ENCODE peak calls at places on chromosomes 5 and 9, in eight cellular contexts. B is activated B cell treated with CpG ODN at 0.5 μM for 24 hours; Q is activated CD4-positive, alpha-beta T cell treated with anti-CD3 and anti-CD28 coated beads, Interleukin-2, amount 50 U/mL, for 1 hour; E is AML-193; F is ACHN; G is kidney tubule cell; H is SK-N-SH; U is GM04504. W is an unnamed sample.

GRCh38 chr9:69816775-69817174 is 3.8 kb upstream of the CFAP95 start:
- DNase-seq in F (no peak), B (no peak), H (no peak), G (no peak), E (peak), U (no peak), Q (no peak), W (no peak)

GRCh38 chr9:130276121-130276520 is 10.6 kb downstream of the HMCN2 start:
- DNase-seq in B (no peak), G (peak), U (peak), Q (no peak), F (peak), E (no peak), H (no peak), W (no peak)

GRCh38 chr5:72226950-72227349 is 93.1 kb downstream of the MRPS27 start:
- DNase-seq in H (no peak), Q (no peak), F (no peak), B (no peak), U (no peak), G (no peak), E (no peak), W (no peak)

GRCh38 chr5:2482778-2483177 is 268.7 kb downstream of the IRX2 start:
- DNase-seq in E (no peak), B (no peak), Q (no peak), U (no peak), G (no peak), H (no peak), F (peak), W (no peak)

GRCh38 chr9:86287013-86287412 is 4.7 kb upstream of the ISCA1 start:
- DNase-seq in Q (no peak), H (peak), B (no peak), U (peak), F (peak), E (peak), G (peak), W (peak)

GRCh38 chr5:149221326-149221725 is 50.3 kb upstream of the AFAP1L1 start:
- DNase-seq in H (no peak), Q (no peak), E (no peak), G (no peak), F (no peak), U (no peak), B (no peak), W (no peak)

GRCh38 chr9:131868766-131869165 is 128.9 kb upstream of the RAPGEF1 start:
- DNase-seq in H (peak), Q (no peak), G (no peak), B (no peak), F (no peak), U (peak), E (no peak), W (no peak)

GRCh38 chr5:969421-969839 is 39.2 kb upstream of the NKD2 start:
- DNase-seq in H (no peak), E (no peak), F (no peak), G (no peak), U (no peak), B (no peak), Q (no peak), W (no peak)

GRCh38 chr9:81389569-81389993 is 299.8 kb downstream of the TLE1 start:
- DNase-seq in E (no peak), Q (no peak), F (peak), U (peak), G (peak), H (no peak), B (no peak), W (peak)

GRCh38 chr5:58933891-58934628 is 351.2 kb downstream of the RAB3C start:
- DNase-seq in F (no peak), E (no peak), H (no peak), Q (peak), G (no peak), U (no peak), B (no peak), W (no peak)

GRCh38 chr9:112971415-112971814 is 40.6 kb downstream of the ZNF883 start:
- DNase-seq in Q (no peak), F (peak), G (peak), B (no peak), U (no peak), H (peak), E (peak), W (no peak)

GRCh38 chr5:78467744-78468357 is 107.4 kb downstream of the SCAMP1 start:
- DNase-seq in Q (no peak), E (peak), B (no peak), F (peak), G (peak), U (peak), H (peak), W (peak)

GRCh38 chr5:40198736-40199135 is 481.0 kb upstream of the PTGER4 start:
- DNase-seq in E (no peak), H (no peak), U (peak), Q (no peak), G (peak), F (no peak), B (no peak), W (peak)

GRCh38 chr5:172791291-172791690 is 20.3 kb upstream of the DUSP1 start:
- DNase-seq in H (no peak), U (no peak), G (no peak), E (no peak), F (no peak), B (no peak), Q (no peak), W (no peak)

GRCh38 chr9:69603656-69604055 is 68.5 kb downstream of the APBA1 start:
- DNase-seq in G (no peak), Q (no peak), B (no peak), H (peak), F (no peak), E (no peak), U (no peak), W (no peak)

GRCh38 chr9:97567182-97567893 is 65.8 kb downstream of the TSTD2 start:
- DNase-seq in F (no peak), H (no peak), B (no peak), Q (no peak), U (no peak), G (no peak), E (no peak), W (no peak)

GRCh38 chr5:122607818-122608217 is 167.1 kb upstream of the SNX2 start:
- DNase-seq in H (no peak), F (no peak), G (no peak), Q (no peak), U (no peak), B (no peak), E (no peak), W (no peak)

GRCh38 chr5:129763651-129764050 is 15.8 kb downstream of the MINAR2 start:
- DNase-seq in F (no peak), G (no peak), U (no peak), E (no peak), B (no peak), H (no peak), Q (no peak), W (no peak)

GRCh38 chr9:134128727-134129679 is 6.9 kb upstream of the WDR5 start:
- DNase-seq in H (no peak), B (no peak), E (no peak), U (no peak), G (no peak), Q (no peak), F (no peak), W (no peak)

GRCh38 chr9:10050016-10050415 is 562.8 kb downstream of the PTPRD start:
- DNase-seq in H (no peak), G (peak), E (no peak), B (no peak), F (no peak), U (no peak), Q (no peak), W (no peak)

GRCh38 chr5:134003957-134004625 is 684 bp downstream of the VDAC1 start:
- DNase-seq in H (peak), G (peak), B (peak), Q (peak), U (peak), F (peak), E (peak), W (peak)

GRCh38 chr5:58198330-58198729 is 261.6 kb downstream of the PLK2 start:
- DNase-seq in E (no peak), Q (no peak), B (no peak), H (no peak), G (no peak), F (no peak), U (no peak), W (no peak)

GRCh38 chr5:133341296-133341695 is 271.0 kb downstream of the FSTL4 start:
- DNase-seq in G (peak), B (no peak), E (no peak), Q (no peak), F (no peak), U (no peak), H (no peak), W (no peak)

GRCh38 chr5:16666861-16667481 is 50.2 kb upstream of the RETREG1 start:
- DNase-seq in B (no peak), H (peak), F (peak), Q (peak), E (no peak), G (peak), U (no peak), W (no peak)

GRCh38 chr5:149133795-149134777 is 7.2 kb upstream of the ABLIM3 start:
- DNase-seq in B (no peak), F (peak), H (no peak), Q (no peak), U (peak), E (no peak), G (peak), W (peak)

GRCh38 chr9:14097215-14097614 is 216.7 kb downstream of the NFIB start:
- DNase-seq in G (peak), H (peak), U (no peak), B (no peak), Q (no peak), F (peak), E (no peak), W (peak)

GRCh38 chr9:12735669-12736068 is 39.2 kb upstream of the LURAP1L start:
- DNase-seq in G (no peak), E (no peak), Q (no peak), F (no peak), B (no peak), U (no peak), H (no peak), W (no peak)

GRCh38 chr5:138663009-138663408 is 87.8 kb upstream of the HSPA9 start:
- DNase-seq in H (peak), U (no peak), Q (peak), B (peak), G (peak), F (no peak), E (peak), W (peak)

GRCh38 chr9:127854169-127854833 is at the start of gene ENG:
- DNase-seq in F (no peak), E (peak), Q (no peak), B (no peak), U (peak), G (peak), H (peak), W (peak)

GRCh38 chr9:31259824-31260223 is 1124.6 kb upstream of the ACO1 start:
- DNase-seq in F (no peak), U (no peak), B (no peak), G (no peak), E (no peak), H (no peak), Q (no peak), W (no peak)

GRCh38 chr9:127162567-127163365 is 40.3 kb upstream of the ANGPTL2 start:
- DNase-seq in G (no peak), U (no peak), F (no peak), E (no peak), Q (no peak), H (no peak), B (no peak), W (no peak)

GRCh38 chr5:77864997-77865396 is 88.9 kb upstream of the TBCA start:
- DNase-seq in F (no peak), G (no peak), Q (no peak), H (no peak), E (no peak), B (no peak), U (no peak), W (no peak)

GRCh38 chr5:109853362-109853761 is 163.6 kb downstream of the MAN2A1 start:
- DNase-seq in Q (no peak), U (no peak), B (no peak), G (peak), F (no peak), E (no peak), H (no peak), W (peak)

GRCh38 chr9:83933804-83934203 is 12.6 kb upstream of the KIF27 start:
- DNase-seq in U (no peak), H (no peak), F (no peak), Q (no peak), G (no peak), B (no peak), E (peak), W (peak)

GRCh38 chr9:126443144-126443543 is 116.5 kb downstream of the MVB12B start:
- DNase-seq in F (no peak), E (no peak), H (no peak), U (no peak), Q (no peak), B (no peak), G (no peak), W (no peak)

GRCh38 chr9:21656776-21657637 is 145.4 kb upstream of the MTAP start:
- DNase-seq in F (no peak), Q (no peak), E (no peak), G (no peak), U (peak), H (no peak), B (no peak), W (peak)

GRCh38 chr9:37946041-37946440 is 42.1 kb upstream of the SLC25A51 start:
- DNase-seq in E (no peak), B (no peak), H (no peak), G (no peak), F (no peak), U (no peak), Q (no peak), W (no peak)

GRCh38 chr9:1210954-1211353 is 160.8 kb downstream of the DMRT2 start:
- DNase-seq in U (no peak), F (no peak), H (no peak), G (peak), E (no peak), Q (no peak), B (no peak), W (no peak)